ENCODE peak calls at places on chromosomes 5 and 9, in five cellular contexts. One of them, this sample, is unnamed.

GRCh38 chr5:175246242-175246891 is 197.6 kb downstream of the DRD1 start:
- DNase-seq in GM12891: no peak
- DNase-seq in tibial nerve: no peak
- DNase-seq in esophagus squamous epithelium: no peak
- DNase-seq in body of pancreas: no peak
- DNase-seq in this sample: no peak

GRCh38 chr5:55160493-55161209 is 680 bp downstream of the GPX8 start:
- DNase-seq in body of pancreas: peak; percentile 52
- DNase-seq in GM12891: no peak
- DNase-seq in tibial nerve: peak; percentile 38
- DNase-seq in esophagus squamous epithelium: no peak
- DNase-seq in this sample: no peak

GRCh38 chr5:84115727-84116126 is 269.0 kb downstream of the EDIL3 start:
- DNase-seq in body of pancreas: no peak
- DNase-seq in tibial nerve: no peak
- DNase-seq in esophagus squamous epithelium: no peak
- DNase-seq in GM12891: no peak
- DNase-seq in this sample: no peak

GRCh38 chr5:78984020-78984610 is 995 bp downstream of the ARSB start:
- DNase-seq in body of pancreas: no peak
- DNase-seq in esophagus squamous epithelium: no peak
- DNase-seq in GM12891: no peak
- DNase-seq in tibial nerve: no peak
- DNase-seq in this sample: peak; percentile 45

GRCh38 chr9:80720579-80720978 is 968.8 kb downstream of the TLE1 start:
- DNase-seq in GM12891: no peak
- DNase-seq in esophagus squamous epithelium: no peak
- DNase-seq in tibial nerve: no peak
- DNase-seq in body of pancreas: no peak
- DNase-seq in this sample: no peak

GRCh38 chr5:143800715-143801114 is 11.2 kb upstream of the HMHB1 start:
- DNase-seq in body of pancreas: no peak
- DNase-seq in tibial nerve: no peak
- DNase-seq in GM12891: no peak
- DNase-seq in esophagus squamous epithelium: no peak
- DNase-seq in this sample: no peak

GRCh38 chr5:142816577-142816976 is 46.4 kb downstream of the ARHGAP26 start:
- DNase-seq in body of pancreas: peak; percentile 27
- DNase-seq in tibial nerve: peak; percentile 40
- DNase-seq in GM12891: no peak
- DNase-seq in esophagus squamous epithelium: no peak
- DNase-seq in this sample: no peak

GRCh38 chr5:17365756-17366155 is 132.3 kb upstream of the TAF11L2 start:
- DNase-seq in tibial nerve: no peak
- DNase-seq in body of pancreas: no peak
- DNase-seq in GM12891: no peak
- DNase-seq in esophagus squamous epithelium: no peak
- DNase-seq in this sample: no peak

GRCh38 chr5:176154821-176155220 is 83.4 kb upstream of the SIMC1 start:
- DNase-seq in body of pancreas: no peak
- DNase-seq in GM12891: no peak
- DNase-seq in esophagus squamous epithelium: no peak
- DNase-seq in tibial nerve: no peak
- DNase-seq in this sample: no peak

GRCh38 chr5:93868851-93869250 is 127.5 kb upstream of the POU5F2 start:
- DNase-seq in GM12891: no peak
- DNase-seq in esophagus squamous epithelium: no peak
- DNase-seq in body of pancreas: no peak
- DNase-seq in tibial nerve: no peak
- DNase-seq in this sample: no peak

GRCh38 chr5:167513383-167513782 is 778.1 kb upstream of the WWC1 start:
- DNase-seq in body of pancreas: no peak
- DNase-seq in tibial nerve: no peak
- DNase-seq in esophagus squamous epithelium: no peak
- DNase-seq in GM12891: no peak
- DNase-seq in this sample: no peak

GRCh38 chr9:4717815-4718214 is 23.2 kb downstream of the AK3 start:
- DNase-seq in GM12891: no peak
- DNase-seq in tibial nerve: no peak
- DNase-seq in body of pancreas: no peak
- DNase-seq in esophagus squamous epithelium: no peak
- DNase-seq in this sample: no peak

GRCh38 chr9:122392714-122393113 is 21.9 kb downstream of the PTGS1 start:
- DNase-seq in tibial nerve: no peak
- DNase-seq in body of pancreas: no peak
- DNase-seq in GM12891: no peak
- DNase-seq in esophagus squamous epithelium: no peak
- DNase-seq in this sample: no peak

GRCh38 chr9:122192261-122192875 is 32.7 kb downstream of the MORN5 start:
- DNase-seq in esophagus squamous epithelium: no peak
- DNase-seq in body of pancreas: no peak
- DNase-seq in tibial nerve: no peak
- DNase-seq in GM12891: no peak
- DNase-seq in this sample: peak; percentile 17

GRCh38 chr5:161630948-161631347 is 54.6 kb upstream of the GABRA6 start:
- DNase-seq in esophagus squamous epithelium: no peak
- DNase-seq in GM12891: no peak
- DNase-seq in body of pancreas: no peak
- DNase-seq in tibial nerve: no peak
- DNase-seq in this sample: no peak

GRCh38 chr5:122295138-122295537 is 16.9 kb upstream of the SNCAIP start:
- DNase-seq in GM12891: no peak
- DNase-seq in body of pancreas: no peak
- DNase-seq in esophagus squamous epithelium: no peak
- DNase-seq in tibial nerve: no peak
- DNase-seq in this sample: peak; percentile 35

GRCh38 chr5:94505327-94506080 is 112.9 kb downstream of the KIAA0825 start:
- DNase-seq in body of pancreas: no peak
- DNase-seq in esophagus squamous epithelium: no peak
- DNase-seq in tibial nerve: no peak
- DNase-seq in GM12891: no peak
- DNase-seq in this sample: no peak

GRCh38 chr5:52632281-52632680 is 155.4 kb upstream of the ITGA1 start:
- DNase-seq in body of pancreas: no peak
- DNase-seq in esophagus squamous epithelium: no peak
- DNase-seq in tibial nerve: no peak
- DNase-seq in GM12891: no peak
- DNase-seq in this sample: no peak

GRCh38 chr5:60184599-60184998 is 291.1 kb upstream of the PDE4D start:
- DNase-seq in body of pancreas: no peak
- DNase-seq in esophagus squamous epithelium: no peak
- DNase-seq in tibial nerve: no peak
- DNase-seq in GM12891: no peak
- DNase-seq in this sample: no peak

GRCh38 chr5:134873494-134873893 is 677 bp upstream of the TXNDC15 start:
- DNase-seq in body of pancreas: no peak
- DNase-seq in esophagus squamous epithelium: no peak
- DNase-seq in tibial nerve: no peak
- DNase-seq in GM12891: no peak
- DNase-seq in this sample: no peak

GRCh38 chr9:136119259-136120118 is 814 bp upstream of the TMEM250 start:
- DNase-seq in esophagus squamous epithelium: no peak
- DNase-seq in body of pancreas: no peak
- DNase-seq in GM12891: no peak
- DNase-seq in tibial nerve: no peak
- DNase-seq in this sample: no peak

GRCh38 chr5:2805080-2805479 is 53.6 kb upstream of the IRX2 start:
- DNase-seq in body of pancreas: no peak
- DNase-seq in GM12891: no peak
- DNase-seq in tibial nerve: no peak
- DNase-seq in esophagus squamous epithelium: no peak
- DNase-seq in this sample: no peak

GRCh38 chr9:18874069-18874468 is 158.9 kb downstream of the SAXO1 start:
- DNase-seq in tibial nerve: no peak
- DNase-seq in GM12891: no peak
- DNase-seq in esophagus squamous epithelium: no peak
- DNase-seq in body of pancreas: no peak
- DNase-seq in this sample: no peak

GRCh38 chr9:83199240-83199639 is 136.3 kb upstream of the RASEF start:
- DNase-seq in tibial nerve: no peak
- DNase-seq in GM12891: no peak
- DNase-seq in esophagus squamous epithelium: no peak
- DNase-seq in body of pancreas: peak; percentile 70
- DNase-seq in this sample: peak; percentile 2

DNA sequence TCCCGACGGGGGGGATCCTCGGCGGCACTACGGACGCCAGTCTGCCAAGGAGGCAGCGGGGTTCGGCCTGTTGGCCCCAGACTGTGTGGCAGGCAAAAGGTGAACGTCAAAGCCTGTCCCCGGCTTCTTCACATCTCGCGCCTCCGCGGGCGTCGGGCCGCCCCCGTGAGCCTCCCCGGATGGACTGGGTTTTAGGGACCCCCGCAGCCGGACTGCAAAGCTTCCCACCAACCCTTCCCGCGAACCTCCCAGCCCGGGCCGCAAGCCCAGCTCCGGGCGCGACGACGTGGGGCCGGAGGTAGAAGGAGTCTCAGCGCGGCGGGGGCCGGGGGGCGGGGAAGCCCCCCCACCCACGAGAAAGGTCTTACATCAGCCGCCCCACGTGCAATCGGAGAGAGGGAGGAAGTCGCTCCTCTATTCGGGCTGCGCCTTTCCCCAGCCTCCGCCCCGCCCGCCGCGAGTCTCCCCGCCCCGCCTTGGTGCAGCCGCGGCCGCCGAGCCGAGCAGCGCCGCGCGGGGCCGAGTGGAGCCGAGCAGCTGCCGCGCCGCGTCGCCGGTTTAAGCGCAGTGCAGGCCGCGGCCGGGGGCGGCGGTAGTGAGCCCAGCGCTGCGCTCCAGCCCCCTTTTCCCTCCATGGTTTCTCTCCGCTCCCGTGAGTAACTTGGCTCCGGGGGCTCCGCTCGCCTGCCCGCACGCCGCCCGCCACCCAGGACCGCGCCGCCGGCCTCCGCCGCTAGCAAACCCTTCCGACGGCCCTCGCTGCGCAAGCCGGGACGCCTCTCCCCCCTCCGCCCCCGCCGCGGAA is at the start of gene ANP32B:
- DNase-seq in GM12891: peak; percentile 80
- DNase-seq in esophagus squamous epithelium: peak; percentile 45
- DNase-seq in body of pancreas: peak; percentile 89
- DNase-seq in tibial nerve: peak; percentile 79
- DNase-seq in this sample: peak; percentile 99
- TF ChIP-seq POLR2A in GM12891: no peak
- TF ChIP-seq POLR2A in esophagus squamous epithelium: no peak
- TF ChIP-seq POLR2A in body of pancreas: peak; percentile 45
- TF ChIP-seq POLR2A in tibial nerve: peak; percentile 50
- TF ChIP-seq POLR2A in this sample: peak; percentile 84

GRCh38 chr9:129500863-129501770 is 119.8 kb downstream of the C9orf50 start:
- DNase-seq in tibial nerve: no peak
- DNase-seq in GM12891: no peak
- DNase-seq in body of pancreas: no peak
- DNase-seq in esophagus squamous epithelium: no peak
- DNase-seq in this sample: no peak

GRCh38 chr9:129498451-129499376 is 122.2 kb downstream of the C9orf50 start:
- DNase-seq in esophagus squamous epithelium: no peak
- DNase-seq in tibial nerve: no peak
- DNase-seq in GM12891: no peak
- DNase-seq in body of pancreas: no peak
- DNase-seq in this sample: no peak

GRCh38 chr9:129497837-129498450 is 123.0 kb downstream of the C9orf50 start:
- DNase-seq in GM12891: no peak
- DNase-seq in body of pancreas: no peak
- DNase-seq in tibial nerve: no peak
- DNase-seq in esophagus squamous epithelium: no peak
- DNase-seq in this sample: no peak

GRCh38 chr9:129501771-129502324 is 119.1 kb downstream of the C9orf50 start:
- DNase-seq in esophagus squamous epithelium: no peak
- DNase-seq in tibial nerve: no peak
- DNase-seq in body of pancreas: peak; percentile 87
- DNase-seq in GM12891: no peak
- DNase-seq in this sample: no peak

DNA sequence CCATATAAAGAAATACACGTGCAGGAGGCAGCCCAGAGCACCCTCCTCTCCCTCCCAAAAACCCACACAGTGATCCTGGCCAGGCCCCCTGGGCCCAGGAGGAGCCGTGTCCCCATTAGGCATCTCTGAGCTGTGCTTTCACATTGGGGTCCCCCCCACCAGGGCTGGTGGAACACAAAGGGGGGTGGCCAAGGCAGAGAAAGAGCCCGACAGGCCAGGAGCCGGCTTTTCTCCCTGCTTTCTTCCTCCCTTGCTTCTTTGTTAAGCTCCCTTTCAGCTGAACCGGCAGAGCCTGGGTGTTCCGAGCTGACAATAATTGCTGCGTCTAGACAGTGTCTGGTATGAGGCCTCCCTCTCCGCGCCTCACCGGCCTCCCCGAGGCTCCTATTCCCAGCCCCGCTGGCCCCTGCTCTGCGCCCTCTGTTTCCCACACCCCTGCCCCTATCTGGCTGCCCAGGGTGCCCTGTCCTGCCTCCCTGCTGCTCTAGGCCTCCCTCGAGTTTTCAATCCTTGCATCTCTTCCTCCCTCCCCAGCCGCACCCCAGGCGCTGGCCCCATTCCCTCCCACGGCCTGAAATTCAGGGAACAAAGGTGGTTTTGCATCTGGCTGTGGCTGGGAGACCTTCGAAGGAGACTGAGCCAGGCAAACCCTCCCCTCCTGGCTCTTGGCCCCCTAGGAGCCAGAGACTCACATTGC is 120.6 kb downstream of the C9orf50 start:
- DNase-seq in GM12891: no peak
- DNase-seq in tibial nerve: no peak
- DNase-seq in body of pancreas: no peak
- DNase-seq in esophagus squamous epithelium: no peak
- DNase-seq in this sample: no peak
- TF ChIP-seq POLR2A in GM12891: no peak
- TF ChIP-seq POLR2A in tibial nerve: no peak
- TF ChIP-seq POLR2A in body of pancreas: no peak
- TF ChIP-seq POLR2A in esophagus squamous epithelium: no peak
- TF ChIP-seq POLR2A in this sample: no peak

DNA sequence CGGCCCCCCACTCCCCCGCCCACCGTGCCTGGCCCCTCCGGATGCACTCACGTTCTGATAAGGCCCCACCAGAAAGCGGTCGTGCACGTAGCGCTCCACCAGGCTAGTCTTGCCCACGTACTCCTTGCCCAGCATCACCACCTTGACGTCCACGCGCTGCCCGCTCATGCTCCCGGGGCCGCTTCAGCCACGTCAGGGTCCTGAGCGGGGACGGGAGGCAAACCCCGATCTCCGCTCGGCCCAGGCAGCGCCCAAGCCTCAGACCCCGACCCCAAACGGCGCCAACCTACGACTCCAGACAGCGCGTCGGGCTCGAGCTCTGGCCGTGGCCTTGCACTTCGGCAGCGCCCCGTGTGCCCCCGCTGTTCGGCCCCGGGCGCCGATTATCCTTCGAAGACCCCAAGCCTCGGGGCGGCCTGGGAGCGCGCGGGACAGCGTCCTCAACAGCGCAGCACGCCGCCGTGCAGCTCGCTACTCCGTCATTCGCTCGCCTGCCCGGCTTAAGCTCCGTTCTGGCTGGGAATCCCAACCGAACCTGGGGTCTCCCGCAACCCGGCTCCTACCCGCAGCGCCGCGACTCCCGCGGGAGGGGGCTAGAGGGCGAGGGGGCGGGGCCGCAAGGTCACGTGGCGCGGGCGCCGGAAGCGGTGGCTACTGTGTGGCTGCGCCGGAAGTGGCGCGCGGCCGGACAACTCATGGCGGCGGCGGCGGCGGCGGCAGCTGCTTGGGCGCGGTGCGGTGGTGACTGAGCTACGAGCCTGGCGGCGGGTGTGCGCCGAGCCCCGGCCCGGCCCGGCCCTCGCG is at the start of the genes PRELID1 and RAB24:
- DNase-seq in tibial nerve: peak; percentile 84
- DNase-seq in body of pancreas: peak; percentile 90
- DNase-seq in GM12891: peak; percentile 88
- DNase-seq in esophagus squamous epithelium: no peak
- DNase-seq in this sample: peak; percentile 96
- TF ChIP-seq POLR2A in tibial nerve: peak; percentile 46
- TF ChIP-seq POLR2A in body of pancreas: peak; percentile 73
- TF ChIP-seq POLR2A in GM12891: peak; percentile 54
- TF ChIP-seq POLR2A in esophagus squamous epithelium: peak; percentile 74
- TF ChIP-seq POLR2A in this sample: peak; percentile 48

GRCh38 chr5:56910123-56910951 is 941 bp downstream of the SETD9 start:
- DNase-seq in body of pancreas: no peak
- DNase-seq in GM12891: no peak
- DNase-seq in esophagus squamous epithelium: no peak
- DNase-seq in tibial nerve: no peak
- DNase-seq in this sample: peak; percentile 79
- TF ChIP-seq POLR2A in body of pancreas: peak; percentile 95
- TF ChIP-seq POLR2A in GM12891: no peak
- TF ChIP-seq POLR2A in esophagus squamous epithelium: peak; percentile 69
- TF ChIP-seq POLR2A in tibial nerve: no peak
- TF ChIP-seq POLR2A in this sample: peak; percentile 94